ENCODE peak calls at places on chromosomes 16 and 17, in six cellular contexts. S is stomach, T is lower leg skin, I is kidney tubule cell, X is H54, A is AG08395. K is an unnamed sample.

GRCh38 chr16:648071-648785 is 937 bp upstream of the WDR90 start:
- DNase-seq in S (peak), T (no peak), X (no peak), A (peak), I (peak), K (no peak)

GRCh38 chr16:85428899-85429775 is 184.0 kb upstream of the GSE1 start:
- DNase-seq in I (no peak), X (no peak), A (no peak), T (peak), S (no peak), K (no peak)

GRCh38 chr16:3358884-3359283 is 3.2 kb downstream of the OR2C1 start:
- DNase-seq in T (no peak), X (no peak), S (no peak), I (peak), A (no peak), K (no peak)

GRCh38 chr16:13289515-13289914 is 388.1 kb downstream of the SHISA9 start:
- DNase-seq in I (no peak), T (no peak), X (no peak), S (no peak), A (no peak), K (no peak)

GRCh38 chr16:886084-886543 is 84.7 kb downstream of the LMF1 start:
- DNase-seq in A (no peak), I (no peak), S (no peak), T (no peak), X (no peak), K (no peak)

GRCh38 chr16:65306722-65307121 is 184.9 kb upstream of the CDH11 start:
- DNase-seq in T (no peak), X (no peak), I (no peak), S (no peak), A (no peak), K (no peak)

GRCh38 chr16:68790130-68790761 is 53.1 kb upstream of the TANGO6 start:
- DNase-seq in T (no peak), X (peak), S (peak), I (peak), A (peak), K (peak)

GRCh38 chr17:21119945-21120249 is 6.9 kb upstream of the DHRS7B start:
- DNase-seq in T (no peak), I (no peak), A (no peak), S (no peak), X (no peak), K (no peak)

GRCh38 chr16:71515026-71515425 is 11.2 kb upstream of the CHST4 start:
- DNase-seq in X (no peak), S (no peak), T (no peak), A (no peak), I (peak), K (no peak)

GRCh38 chr17:17959520-17960361 is 12.5 kb downstream of the TOM1L2 start:
- DNase-seq in T (no peak), S (no peak), X (no peak), A (peak), I (peak), K (no peak)

GRCh38 chr17:45221081-45221996 is at the start of gene FMNL1:
- DNase-seq in X (peak), I (peak), A (no peak), T (peak), S (peak), K (peak)